ENCODE peak calls at places on chromosomes 1 and 21, in seven cellular contexts. N, Z, C, Q, Y, R and P are unnamed samples.

GRCh38 chr1:56978819-56979218 is 13.0 kb upstream of the C8B start:
- DNase-seq in Z (no peak), C (no peak), Y (peak), Q (no peak), N (no peak), R (no peak), P (no peak)

GRCh38 chr1:36178479-36179219 is 22.7 kb downstream of the MAP7D1 start:
- DNase-seq in C (no peak), Q (no peak), Z (no peak), R (no peak), N (no peak), Y (peak), P (no peak)

GRCh38 chr1:31409946-31410858 is 2.8 kb upstream of the SERINC2 start:
- DNase-seq in N (peak), C (no peak), Y (no peak), R (no peak), Q (no peak), Z (peak), P (no peak)

GRCh38 chr1:94628174-94628843 is 86.8 kb upstream of the F3 start:
- DNase-seq in Y (no peak), Z (no peak), Q (no peak), R (no peak), N (no peak), C (no peak), P (no peak)

GRCh38 chr21:17270234-17270633 is 242.6 kb upstream of the CXADR start:
- DNase-seq in Q (no peak), Z (peak), N (peak), R (peak), C (peak), Y (no peak), P (no peak)

GRCh38 chr1:161309868-161310267 is at the start of gene MPZ:
- DNase-seq in C (no peak), R (no peak), Y (no peak), Z (no peak), N (no peak), Q (no peak), P (no peak)

GRCh38 chr1:178192686-178193085 is 98.8 kb downstream of the RASAL2 start:
- DNase-seq in R (peak), Z (peak), Q (no peak), Y (peak), N (peak), C (no peak), P (no peak)

GRCh38 chr1:225754940-225755635 is 22.5 kb upstream of the SRP9 start:
- DNase-seq in N (peak), R (peak), Y (peak), Z (peak), Q (no peak), C (no peak), P (no peak)

GRCh38 chr1:173294853-173295252 is 87.7 kb upstream of the TNFSF4 start:
- DNase-seq in Y (no peak), Q (no peak), C (no peak), R (no peak), N (peak), Z (peak), P (no peak)

GRCh38 chr1:26574018-26574417 is 44.5 kb downstream of the RPS6KA1 start:
- DNase-seq in N (no peak), Q (no peak), R (no peak), C (no peak), Z (no peak), Y (no peak), P (no peak)

GRCh38 chr1:153789478-153790148 is 14.4 kb downstream of the SLC27A3 start:
- DNase-seq in Z (no peak), Q (no peak), Y (no peak), R (no peak), C (no peak), N (no peak), P (no peak)